ENCODE peak calls at places on chromosomes 2 and 18, in eight cellular contexts. C is right lobe of liver; O is CD8-positive, alpha-beta T cell; G is vagina; Y is left lung; W is fibroblast of lung; R is fibroblast of the aortic adventitia; S is AG09309. P is an unnamed sample.

GRCh38 chr2:47592381-47592780 is 189.4 kb downstream of the MSH2 start:
- DNase-seq in W (no peak), Y (no peak), G (no peak), S (no peak), R (no peak), C (no peak), O (no peak), P (no peak)

GRCh38 chr18:58842978-58843661 is 21.6 kb upstream of the ZNF532 start:
- DNase-seq in O (no peak), Y (no peak), S (no peak), W (no peak), R (no peak), G (no peak), C (no peak), P (no peak)

GRCh38 chr2:16204791-16205620 is 264.7 kb downstream of the MYCN start:
- DNase-seq in O (no peak), W (no peak), Y (no peak), R (no peak), S (no peak), G (no peak), C (no peak), P (no peak)

GRCh38 chr2:217818293-217818850 is 184.4 kb downstream of the TNS1 start:
- DNase-seq in S (no peak), C (no peak), O (no peak), Y (no peak), G (no peak), W (no peak), R (no peak), P (no peak)

GRCh38 chr2:20509766-20510490 is 63.1 kb downstream of the RHOB start:
- DNase-seq in S (no peak), O (no peak), W (peak), C (no peak), G (no peak), R (peak), Y (peak), P (peak)

GRCh38 chr2:101064868-101065549 is 62.9 kb downstream of the RPL31 start:
- DNase-seq in C (no peak), R (peak), Y (no peak), O (no peak), W (peak), G (no peak), S (no peak), P (peak)

GRCh38 chr2:214193943-214194342 is 216.9 kb upstream of the VWC2L start:
- DNase-seq in S (peak), C (no peak), R (peak), W (peak), G (no peak), O (no peak), Y (no peak), P (peak)

GRCh38 chr2:7567646-7568045 is 650.4 kb downstream of the RNF144A start:
- DNase-seq in G (no peak), O (peak), C (no peak), W (no peak), R (no peak), S (no peak), Y (no peak), P (no peak)

GRCh38 chr2:27915874-27916273 is 25.3 kb downstream of the BABAM2 start:
- DNase-seq in Y (no peak), R (no peak), C (no peak), G (no peak), S (no peak), O (no peak), W (peak), P (peak)

GRCh38 chr2:107595749-107596148 is 230.9 kb upstream of the RGPD4 start:
- DNase-seq in S (peak), G (no peak), R (peak), O (no peak), C (no peak), Y (no peak), W (peak), P (peak)

GRCh38 chr2:187008111-187008510 is 159.1 kb upstream of the ZSWIM2 start:
- DNase-seq in C (no peak), O (no peak), R (peak), Y (no peak), G (no peak), W (peak), S (no peak), P (peak)

GRCh38 chr18:68960355-68960754 is 162.5 kb downstream of the CCDC102B start:
- DNase-seq in O (no peak), C (no peak), R (no peak), W (peak), S (no peak), Y (no peak), G (no peak), P (peak)

GRCh38 chr2:101776172-101777043 is 78.9 kb downstream of the MAP4K4 start:
- DNase-seq in S (no peak), C (no peak), G (no peak), Y (no peak), W (no peak), O (no peak), R (peak), P (no peak)

GRCh38 chr18:61852496-61852895 is 40.3 kb downstream of the RNF152 start:
- DNase-seq in S (no peak), O (no peak), W (peak), C (no peak), G (no peak), Y (no peak), R (no peak), P (no peak)

GRCh38 chr2:85796549-85797262 is 42.9 kb downstream of the ATOH8 start:
- DNase-seq in C (no peak), W (no peak), S (no peak), G (no peak), Y (peak), R (no peak), O (no peak), P (no peak)

GRCh38 chr2:178404380-178404767 is 46.6 kb downstream of the PRKRA start:
- DNase-seq in Y (peak), R (no peak), C (no peak), O (no peak), G (no peak), S (peak), W (peak), P (peak)

GRCh38 chr2:77823028-77823427 is 300.9 kb upstream of the LRRTM4 start:
- DNase-seq in S (no peak), G (no peak), Y (no peak), O (no peak), C (no peak), W (no peak), R (no peak), P (no peak)

GRCh38 chr2:218885981-218886447 is 5.4 kb downstream of the WNT10A start:
- DNase-seq in C (no peak), O (no peak), W (no peak), Y (no peak), G (no peak), S (no peak), R (no peak), P (no peak)

GRCh38 chr2:120620025-120620793 is 115.5 kb upstream of the GLI2 start:
- DNase-seq in R (peak), O (no peak), W (peak), C (no peak), Y (no peak), G (no peak), S (peak), P (peak)

GRCh38 chr2:85401844-85402243 is 8.3 kb downstream of the CAPG start:
- DNase-seq in Y (peak), S (no peak), O (no peak), R (no peak), W (no peak), G (no peak), C (peak), P (no peak)

GRCh38 chr2:53896864-53897263 is 37.1 kb upstream of the GPR75 start:
- DNase-seq in G (no peak), C (no peak), W (peak), R (peak), S (peak), O (no peak), Y (no peak), P (peak)

GRCh38 chr2:137659616-137660015 is 304.7 kb upstream of the HNMT start:
- DNase-seq in C (no peak), S (no peak), R (no peak), G (no peak), W (no peak), O (no peak), Y (peak), P (peak)

DNA sequence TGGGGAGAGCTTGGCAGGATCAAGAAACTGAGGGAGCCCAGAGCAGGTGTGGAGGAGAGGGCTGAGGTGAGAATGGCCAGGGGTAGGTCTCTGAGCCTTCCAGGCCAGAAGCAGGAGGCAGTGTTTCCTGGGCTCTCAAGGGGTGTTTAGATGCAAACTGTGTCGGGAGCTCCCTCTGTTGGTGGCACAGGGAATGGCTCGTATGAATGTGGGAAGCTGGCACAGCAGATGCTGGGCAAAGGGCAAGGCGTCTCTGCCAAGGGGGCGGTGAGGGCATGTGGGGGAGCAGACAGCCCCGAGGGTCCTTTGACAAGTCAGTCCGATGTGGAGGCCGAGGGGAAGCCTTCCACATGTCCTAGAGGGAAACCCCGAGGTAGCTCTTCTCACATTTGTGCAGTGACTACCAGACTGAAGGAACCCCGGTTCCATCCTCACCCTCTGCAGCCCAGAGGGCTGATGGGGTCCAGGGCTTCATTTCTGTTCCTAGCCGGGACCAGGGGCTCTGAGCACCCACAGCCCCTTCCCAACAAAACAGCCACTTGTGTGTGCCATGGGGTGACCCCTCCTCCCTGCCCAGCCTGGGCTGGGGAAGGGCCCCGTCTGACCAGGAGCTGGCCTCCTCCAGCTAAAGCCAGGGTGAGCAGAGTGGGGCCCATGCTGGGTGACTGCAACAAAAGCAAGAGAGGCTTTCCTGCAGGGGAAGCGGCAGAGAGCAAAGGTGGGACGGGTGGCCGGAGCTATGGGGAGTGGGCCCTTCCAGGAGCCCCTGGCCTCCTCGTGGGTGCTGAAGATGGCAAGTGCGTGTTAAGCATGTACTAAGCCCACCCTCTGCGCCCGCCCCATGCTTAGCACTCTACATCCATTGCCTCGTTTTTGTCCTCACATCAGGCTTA is 103.4 kb downstream of the SEPTIN10 start:
- DNase-seq in R (peak), C (peak), Y (peak), W (peak), S (peak), G (no peak), O (peak), P (peak)
- TF ChIP-seq CTCF in R (peak), C (peak), Y (peak), W (peak), S (peak), G (peak), O (peak), P (peak)

DNA sequence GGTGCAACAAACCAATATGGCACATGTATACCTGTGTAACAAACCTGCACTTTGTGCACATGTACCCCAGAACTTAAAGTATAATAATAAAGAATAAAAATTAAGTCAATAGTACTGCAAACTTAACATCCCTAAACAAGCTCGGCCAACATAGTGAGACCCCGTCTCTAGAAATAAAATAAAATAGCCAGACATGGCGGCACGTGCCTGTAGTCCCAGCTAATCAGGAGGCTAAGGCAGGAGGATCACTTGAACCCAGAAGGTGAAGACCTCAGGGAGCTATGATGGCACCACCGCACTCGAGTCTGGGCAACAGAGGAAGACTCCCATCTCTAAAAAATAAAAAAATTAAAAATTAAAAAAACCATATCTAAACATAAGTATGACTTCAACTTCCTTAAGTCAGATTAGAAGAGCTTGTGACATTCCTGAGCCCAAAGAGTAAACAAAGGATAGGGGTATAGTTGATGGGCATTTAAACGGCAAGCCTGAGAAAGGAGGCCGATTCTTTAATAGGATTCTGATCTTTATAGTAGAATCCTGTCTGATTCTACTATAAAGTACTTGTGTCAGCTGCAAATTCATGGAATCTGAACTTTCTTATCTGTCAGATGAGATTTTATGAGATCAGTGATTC is 1.6 kb downstream of the FAM124B start:
- DNase-seq in C (no peak), Y (no peak), G (no peak), S (no peak), W (no peak), R (no peak), O (no peak), P (no peak)
- H3K4me3 ChIP-seq in C (no peak), Y (peak), G (peak), S (no peak), W (no peak), R (no peak), O (no peak), P (no peak)

GRCh38 chr2:43021791-43022500 is 204.5 kb downstream of the ZFP36L2 start:
- DNase-seq in R (no peak), C (no peak), S (no peak), O (no peak), W (peak), Y (peak), G (no peak), P (no peak)
- TF ChIP-seq CTCF in R (peak), C (peak), S (peak), O (no peak), W (peak), Y (no peak), G (no peak), P (peak)

DNA sequence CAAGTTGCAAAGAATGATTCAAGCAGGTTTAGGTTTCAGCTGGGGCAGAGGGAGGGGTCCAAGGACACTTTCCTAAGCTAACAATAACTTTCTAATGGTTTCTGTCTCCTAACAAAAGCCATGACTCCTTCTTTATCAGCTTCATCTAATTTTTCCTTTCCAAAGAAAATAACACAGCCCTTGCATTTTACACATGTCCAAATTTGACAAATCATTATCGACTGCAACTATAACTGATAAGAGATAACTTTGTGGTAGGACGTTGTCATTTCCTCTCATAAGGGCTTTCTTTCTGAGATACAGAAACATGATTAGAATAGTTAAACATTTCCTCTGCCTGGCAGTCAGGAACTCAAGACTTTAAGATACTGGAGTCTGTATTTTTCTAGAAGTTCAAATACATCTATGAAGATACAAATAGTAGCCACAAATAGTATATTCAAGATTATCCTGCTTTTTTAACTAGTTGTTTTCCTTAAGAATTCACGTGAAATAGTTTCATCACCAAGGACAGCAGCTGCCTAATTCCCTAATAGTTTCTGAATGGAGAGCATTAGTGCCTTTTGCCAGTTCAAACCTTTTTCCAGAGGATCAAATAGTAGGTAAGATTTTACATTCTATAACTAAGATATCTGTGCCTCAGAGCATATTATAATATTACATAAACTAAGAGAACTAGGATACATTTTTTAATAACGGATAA is 263.2 kb downstream of the EXOC6B start:
- DNase-seq in S (no peak), G (no peak), W (peak), O (no peak), Y (no peak), C (no peak), R (peak), P (peak)
- H3K4me3 ChIP-seq in S (no peak), G (no peak), W (no peak), O (no peak), Y (no peak), C (no peak), R (no peak), P (no peak)

GRCh38 chr2:191604154-191604553 is 73.8 kb upstream of the NABP1 start:
- DNase-seq in Y (no peak), O (no peak), G (no peak), R (no peak), C (no peak), S (no peak), W (no peak), P (no peak)
- TF ChIP-seq CTCF in Y (no peak), O (no peak), G (no peak), R (no peak), C (no peak), S (no peak), W (no peak), P (no peak)